ENCODE peak calls at places on chromosomes 3 and 15, in four cellular contexts. One of them, this sample, is unnamed.

GRCh38 chr3:151011427-151011826 is 38.9 kb upstream of the CLRN1 start:
- DNase-seq in left ventricle myocardium inferior: no peak
- DNase-seq in psoas muscle: no peak
- DNase-seq in progenitor cell of endocrine pancreas: no peak
- DNase-seq in this sample: no peak

GRCh38 chr3:157374931-157375330 is 61.7 kb upstream of the PTX3 start:
- DNase-seq in progenitor cell of endocrine pancreas: no peak
- DNase-seq in left ventricle myocardium inferior: no peak
- DNase-seq in psoas muscle: no peak
- DNase-seq in this sample: no peak

GRCh38 chr3:71583569-71584215 is at the start of gene FOXP1:
- DNase-seq in progenitor cell of endocrine pancreas: peak; percentile 67
- DNase-seq in left ventricle myocardium inferior: peak; percentile 77
- DNase-seq in psoas muscle: peak; percentile 88
- DNase-seq in this sample: peak; percentile 59

GRCh38 chr15:82647045-82647834 is at the start of gene CPEB1:
- DNase-seq in left ventricle myocardium inferior: peak; percentile 52
- DNase-seq in progenitor cell of endocrine pancreas: no peak
- DNase-seq in psoas muscle: peak; percentile 78
- DNase-seq in this sample: peak; percentile 12

GRCh38 chr3:128068156-128068620 is 16.0 kb downstream of the SEC61A1 start:
- DNase-seq in psoas muscle: no peak
- DNase-seq in left ventricle myocardium inferior: no peak
- DNase-seq in progenitor cell of endocrine pancreas: no peak
- DNase-seq in this sample: peak; percentile 44

GRCh38 chr3:25820372-25820771 is 30.5 kb downstream of the OXSM start:
- DNase-seq in progenitor cell of endocrine pancreas: no peak
- DNase-seq in left ventricle myocardium inferior: no peak
- DNase-seq in psoas muscle: no peak
- DNase-seq in this sample: no peak

GRCh38 chr3:60216462-60216861 is 1034.8 kb downstream of the FHIT start:
- DNase-seq in left ventricle myocardium inferior: no peak
- DNase-seq in psoas muscle: no peak
- DNase-seq in progenitor cell of endocrine pancreas: no peak
- DNase-seq in this sample: no peak

GRCh38 chr15:70140543-70141375 is 43.0 kb upstream of the TLE3 start:
- DNase-seq in progenitor cell of endocrine pancreas: no peak
- DNase-seq in left ventricle myocardium inferior: no peak
- DNase-seq in psoas muscle: peak; percentile 39
- DNase-seq in this sample: no peak

GRCh38 chr3:115660646-115661442 is 37.5 kb downstream of the GAP43 start:
- DNase-seq in left ventricle myocardium inferior: peak; percentile 45
- DNase-seq in psoas muscle: no peak
- DNase-seq in progenitor cell of endocrine pancreas: no peak
- DNase-seq in this sample: no peak

GRCh38 chr3:137724240-137724639 is 39.9 kb upstream of the SOX14 start:
- DNase-seq in progenitor cell of endocrine pancreas: no peak
- DNase-seq in psoas muscle: no peak
- DNase-seq in left ventricle myocardium inferior: no peak
- DNase-seq in this sample: no peak

GRCh38 chr15:23483821-23484299 is 36.8 kb upstream of the GOLGA6L2 start:
- DNase-seq in progenitor cell of endocrine pancreas: no peak
- DNase-seq in left ventricle myocardium inferior: no peak
- DNase-seq in psoas muscle: no peak
- DNase-seq in this sample: no peak

GRCh38 chr3:128074851-128075515 is 22.7 kb downstream of the SEC61A1 start:
- DNase-seq in progenitor cell of endocrine pancreas: no peak
- DNase-seq in psoas muscle: no peak
- DNase-seq in left ventricle myocardium inferior: no peak
- DNase-seq in this sample: no peak

GRCh38 chr3:48240000-48240710 is 749 bp upstream of the ZNF589 start:
- DNase-seq in psoas muscle: no peak
- DNase-seq in left ventricle myocardium inferior: no peak
- DNase-seq in progenitor cell of endocrine pancreas: no peak
- DNase-seq in this sample: peak; percentile 6

GRCh38 chr3:56339671-56340070 is 128.6 kb downstream of the ERC2 start:
- DNase-seq in left ventricle myocardium inferior: no peak
- DNase-seq in psoas muscle: no peak
- DNase-seq in progenitor cell of endocrine pancreas: no peak
- DNase-seq in this sample: no peak

GRCh38 chr15:95538693-95539092 is 791.8 kb upstream of the NR2F2 start:
- DNase-seq in left ventricle myocardium inferior: no peak
- DNase-seq in psoas muscle: no peak
- DNase-seq in progenitor cell of endocrine pancreas: no peak
- DNase-seq in this sample: no peak

GRCh38 chr3:100278910-100279309 is 18.1 kb downstream of the TBC1D23 start:
- DNase-seq in progenitor cell of endocrine pancreas: no peak
- DNase-seq in psoas muscle: no peak
- DNase-seq in left ventricle myocardium inferior: no peak
- DNase-seq in this sample: no peak

GRCh38 chr15:48717458-48717857 is 71.9 kb upstream of the FBN1 start:
- DNase-seq in progenitor cell of endocrine pancreas: no peak
- DNase-seq in left ventricle myocardium inferior: no peak
- DNase-seq in psoas muscle: no peak
- DNase-seq in this sample: no peak

GRCh38 chr3:65507446-65507845 is 531.3 kb downstream of the MAGI1 start:
- DNase-seq in psoas muscle: no peak
- DNase-seq in left ventricle myocardium inferior: no peak
- DNase-seq in progenitor cell of endocrine pancreas: no peak
- DNase-seq in this sample: no peak

GRCh38 chr3:67640023-67640660 is 14.3 kb downstream of the SUCLG2 start:
- DNase-seq in psoas muscle: no peak
- DNase-seq in left ventricle myocardium inferior: no peak
- DNase-seq in progenitor cell of endocrine pancreas: no peak
- DNase-seq in this sample: no peak

GRCh38 chr15:98884894-98885293 is 122.7 kb downstream of the PGPEP1L start:
- DNase-seq in progenitor cell of endocrine pancreas: no peak
- DNase-seq in left ventricle myocardium inferior: no peak
- DNase-seq in psoas muscle: peak; percentile 76
- DNase-seq in this sample: no peak

GRCh38 chr3:29420106-29420505 is 139.2 kb downstream of the RBMS3 start:
- DNase-seq in progenitor cell of endocrine pancreas: no peak
- DNase-seq in psoas muscle: no peak
- DNase-seq in left ventricle myocardium inferior: no peak
- DNase-seq in this sample: no peak

GRCh38 chr15:73517566-73517965 is 74.6 kb downstream of the REC114 start:
- DNase-seq in psoas muscle: no peak
- DNase-seq in progenitor cell of endocrine pancreas: no peak
- DNase-seq in left ventricle myocardium inferior: peak; percentile 19
- DNase-seq in this sample: no peak

GRCh38 chr15:52013151-52013791 is 5.7 kb upstream of the MAPK6 start:
- DNase-seq in left ventricle myocardium inferior: no peak
- DNase-seq in progenitor cell of endocrine pancreas: no peak
- DNase-seq in psoas muscle: no peak
- DNase-seq in this sample: no peak

GRCh38 chr15:82739086-82739485 is 29.4 kb upstream of the AP3B2 start:
- DNase-seq in psoas muscle: no peak
- DNase-seq in left ventricle myocardium inferior: no peak
- DNase-seq in progenitor cell of endocrine pancreas: no peak
- DNase-seq in this sample: no peak

GRCh38 chr15:38745611-38746010 is 181.0 kb upstream of the RASGRP1 start:
- DNase-seq in left ventricle myocardium inferior: no peak
- DNase-seq in psoas muscle: no peak
- DNase-seq in progenitor cell of endocrine pancreas: no peak
- DNase-seq in this sample: no peak

GRCh38 chr3:15295506-15295905 is 36.9 kb downstream of the SH3BP5 start:
- DNase-seq in psoas muscle: no peak
- DNase-seq in left ventricle myocardium inferior: no peak
- DNase-seq in progenitor cell of endocrine pancreas: no peak
- DNase-seq in this sample: no peak

GRCh38 chr3:135125171-135125801 is 330.2 kb downstream of the EPHB1 start:
- DNase-seq in left ventricle myocardium inferior: no peak
- DNase-seq in psoas muscle: no peak
- DNase-seq in progenitor cell of endocrine pancreas: peak; percentile 38
- DNase-seq in this sample: peak; percentile 39

GRCh38 chr15:83289160-83289559 is 4.7 kb upstream of the BNC1 start:
- DNase-seq in psoas muscle: no peak
- DNase-seq in left ventricle myocardium inferior: no peak
- DNase-seq in progenitor cell of endocrine pancreas: no peak
- DNase-seq in this sample: no peak

GRCh38 chr15:29736012-29736744 is 86.1 kb downstream of the TJP1 start:
- DNase-seq in left ventricle myocardium inferior: no peak
- DNase-seq in psoas muscle: no peak
- DNase-seq in progenitor cell of endocrine pancreas: no peak
- DNase-seq in this sample: no peak

GRCh38 chr3:184811999-184812844 is at the start of gene VPS8:
- DNase-seq in left ventricle myocardium inferior: peak; percentile 95
- DNase-seq in psoas muscle: peak; percentile 98
- DNase-seq in progenitor cell of endocrine pancreas: peak; percentile 93
- DNase-seq in this sample: peak; percentile 95
- TF ChIP-seq CTCF in left ventricle myocardium inferior: peak; percentile 77
- TF ChIP-seq CTCF in psoas muscle: peak; percentile 61
- TF ChIP-seq CTCF in progenitor cell of endocrine pancreas: peak; percentile 67
- TF ChIP-seq CTCF in this sample: peak; percentile 73

DNA sequence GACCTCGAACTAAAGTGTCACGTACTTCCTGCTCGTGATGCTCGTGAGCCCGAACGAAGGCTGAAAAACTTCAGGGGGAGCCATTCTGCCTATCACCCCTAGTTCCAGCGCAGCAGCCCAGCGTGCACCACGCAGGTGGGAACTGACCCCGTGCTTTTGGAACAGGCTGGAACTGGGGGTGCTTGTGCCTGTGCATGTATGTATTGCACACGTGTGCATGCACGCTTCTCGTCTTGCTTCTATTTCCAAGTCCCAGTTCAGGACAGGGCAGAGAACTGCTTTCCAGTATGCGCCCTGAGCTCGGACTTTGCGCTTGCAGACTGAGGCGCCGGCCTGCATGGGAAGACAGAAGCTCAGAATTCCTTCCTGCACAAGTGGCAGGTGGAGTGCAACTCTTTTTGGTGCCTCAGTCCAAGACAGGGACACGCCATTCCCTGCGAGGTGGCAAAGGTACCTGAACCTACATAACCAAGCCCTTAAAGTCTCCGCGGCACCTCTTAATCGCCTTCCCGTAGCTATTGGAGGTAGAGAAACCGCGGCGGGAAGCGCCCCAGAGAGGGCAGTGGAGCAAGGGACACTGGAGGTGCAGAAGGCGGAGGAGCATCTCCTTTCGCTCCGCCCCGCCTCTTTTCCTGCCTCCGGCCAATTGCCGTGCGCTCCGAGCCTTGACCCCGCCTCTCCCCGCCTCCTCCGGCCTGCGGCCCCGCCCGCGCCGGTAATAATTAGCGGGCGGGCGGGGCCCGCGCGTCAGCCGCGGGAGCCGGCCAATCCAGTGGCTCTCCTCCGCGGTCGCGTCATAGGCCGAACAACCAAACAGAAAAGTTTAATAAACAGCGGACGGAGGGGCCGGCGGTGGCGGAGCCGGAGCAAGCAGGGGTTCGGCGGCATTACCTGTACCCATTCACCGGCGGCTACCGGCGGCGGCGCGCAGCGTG is at the start of gene ZFAND6:
- DNase-seq in left ventricle myocardium inferior: peak; percentile 95
- DNase-seq in progenitor cell of endocrine pancreas: peak; percentile 92
- DNase-seq in psoas muscle: peak; percentile 98
- DNase-seq in this sample: peak; percentile 96
- TF ChIP-seq CTCF in left ventricle myocardium inferior: no peak
- TF ChIP-seq CTCF in progenitor cell of endocrine pancreas: no peak
- TF ChIP-seq CTCF in psoas muscle: no peak
- TF ChIP-seq CTCF in this sample: no peak

DNA sequence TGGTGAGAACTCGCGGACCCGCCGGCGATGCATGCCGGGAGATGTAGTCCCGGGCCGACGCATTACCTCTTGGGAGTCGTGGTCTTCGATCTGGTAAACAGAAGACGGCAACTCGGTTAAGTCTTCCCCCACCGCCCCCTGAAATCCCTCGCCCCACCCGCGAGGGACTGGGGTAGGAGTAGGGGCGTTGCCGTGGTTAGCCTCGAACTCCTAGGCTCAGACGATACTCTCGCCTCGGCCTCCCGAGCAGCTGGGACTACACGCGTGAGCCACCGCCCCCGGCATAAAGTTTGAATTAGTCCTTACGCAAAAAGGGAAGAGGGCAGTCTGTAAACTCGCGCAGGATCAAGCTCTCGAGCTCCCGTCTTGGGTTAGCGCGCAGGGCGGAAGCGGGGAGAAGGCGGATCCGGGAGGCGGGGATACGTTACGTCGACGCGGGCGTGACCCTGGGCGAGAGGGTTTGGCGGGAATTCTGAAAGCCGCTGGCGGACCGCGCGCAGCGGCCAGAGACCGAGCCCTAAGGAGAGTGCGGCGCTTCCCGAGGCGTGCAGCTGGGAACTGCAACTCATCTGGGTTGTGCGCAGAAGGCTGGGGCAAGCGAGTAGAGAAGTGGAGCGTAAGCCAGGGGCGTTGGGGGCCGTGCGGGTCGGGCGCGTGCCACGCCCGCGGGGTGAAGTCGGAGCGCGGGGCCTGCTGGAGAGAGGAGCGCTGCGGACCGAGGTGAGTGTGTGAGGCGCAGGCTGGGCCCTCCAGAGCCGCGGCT is at the start of gene RAD51:
- DNase-seq in progenitor cell of endocrine pancreas: peak; percentile 76
- DNase-seq in psoas muscle: peak; percentile 97
- DNase-seq in left ventricle myocardium inferior: peak; percentile 93
- DNase-seq in this sample: peak; percentile 86
- TF ChIP-seq CTCF in progenitor cell of endocrine pancreas: no peak
- TF ChIP-seq CTCF in psoas muscle: no peak
- TF ChIP-seq CTCF in left ventricle myocardium inferior: no peak
- TF ChIP-seq CTCF in this sample: no peak

GRCh38 chr3:52053307-52054304 is 2.8 kb downstream of the DUSP7 start:
- DNase-seq in psoas muscle: peak; percentile 69
- DNase-seq in progenitor cell of endocrine pancreas: no peak
- DNase-seq in left ventricle myocardium inferior: no peak
- DNase-seq in this sample: no peak

GRCh38 chr3:52054689-52055511 is 1.5 kb downstream of the DUSP7 start:
- DNase-seq in psoas muscle: no peak
- DNase-seq in progenitor cell of endocrine pancreas: no peak
- DNase-seq in left ventricle myocardium inferior: no peak
- DNase-seq in this sample: peak; percentile 36

GRCh38 chr3:52051444-52051843 is 4.9 kb downstream of the DUSP7 start:
- DNase-seq in psoas muscle: no peak
- DNase-seq in progenitor cell of endocrine pancreas: no peak
- DNase-seq in left ventricle myocardium inferior: no peak
- DNase-seq in this sample: no peak

GRCh38 chr3:52050571-52050970 is 5.8 kb downstream of the DUSP7 start:
- DNase-seq in left ventricle myocardium inferior: no peak
- DNase-seq in progenitor cell of endocrine pancreas: no peak
- DNase-seq in psoas muscle: no peak
- DNase-seq in this sample: no peak

DNA sequence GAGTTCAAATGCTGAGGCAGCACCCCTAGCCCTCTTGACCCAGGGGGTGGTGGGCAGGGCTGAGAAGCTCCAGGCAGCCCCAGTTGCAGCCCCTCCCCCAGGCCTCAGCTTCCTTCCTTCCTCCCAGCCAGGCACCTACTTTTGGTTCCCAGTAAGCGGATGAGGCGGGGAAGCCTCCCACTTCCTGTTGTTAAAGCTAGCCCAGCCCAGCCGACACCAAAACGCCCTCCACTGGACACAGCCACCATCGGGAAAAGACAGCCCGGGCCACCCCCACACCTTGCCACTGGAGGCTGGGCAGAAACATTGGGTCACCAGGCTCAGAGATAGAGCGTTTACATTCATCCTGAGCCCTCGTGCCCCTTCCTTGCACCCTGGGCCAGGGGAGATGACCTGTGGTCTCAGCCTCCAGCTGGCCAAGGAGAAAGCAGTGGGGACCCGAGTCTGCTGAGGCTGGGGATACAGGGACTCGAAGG is 3.5 kb downstream of the DUSP7 start:
- DNase-seq in psoas muscle: peak; percentile 92
- DNase-seq in left ventricle myocardium inferior: peak; percentile 92
- DNase-seq in progenitor cell of endocrine pancreas: no peak
- DNase-seq in this sample: peak; percentile 36
- TF ChIP-seq CTCF in psoas muscle: peak; percentile 50
- TF ChIP-seq CTCF in left ventricle myocardium inferior: peak; percentile 67
- TF ChIP-seq CTCF in progenitor cell of endocrine pancreas: no peak
- TF ChIP-seq CTCF in this sample: no peak

GRCh38 chr3:27914199-27914598 is 192.1 kb upstream of the EOMES start:
- DNase-seq in progenitor cell of endocrine pancreas: no peak
- DNase-seq in left ventricle myocardium inferior: no peak
- DNase-seq in psoas muscle: no peak
- DNase-seq in this sample: no peak
- TF ChIP-seq CTCF in progenitor cell of endocrine pancreas: no peak
- TF ChIP-seq CTCF in left ventricle myocardium inferior: no peak
- TF ChIP-seq CTCF in psoas muscle: no peak
- TF ChIP-seq CTCF in this sample: no peak